ENCODE peak calls at places on chromosome 12, in nine cellular contexts. One of them, this sample, is unnamed.

GRCh38 chr12:57153420-57153997 is 6.1 kb upstream of the LRP1-AS start:
- DNase-seq in foreskin fibroblast: no peak
- DNase-seq in HepG2: no peak
- DNase-seq in K562: no peak
- DNase-seq in effector memory CD4-positive, alpha-beta T cell: no peak
- DNase-seq in stimulated activated CD4-positive, alpha-beta T cell treated with anti-CD3 and anti-CD28 coated beads, Interleukin-12 subunit alpha, Interleukin-12 subunit beta, amount 100 ng/mL, for 4 hours: no peak
- DNase-seq in central memory CD4-positive, alpha-beta T cell: no peak
- DNase-seq in GM04504: no peak
- DNase-seq in NCI-H2171: no peak
- DNase-seq in this sample: no peak

GRCh38 chr12:72272731-72273498 is 745 bp downstream of the TRHDE start:
- DNase-seq in HepG2: no peak
- DNase-seq in K562: no peak
- DNase-seq in NCI-H2171: no peak
- DNase-seq in GM04504: no peak
- DNase-seq in foreskin fibroblast: peak
- DNase-seq in effector memory CD4-positive, alpha-beta T cell: no peak
- DNase-seq in stimulated activated CD4-positive, alpha-beta T cell treated with anti-CD3 and anti-CD28 coated beads, Interleukin-12 subunit alpha, Interleukin-12 subunit beta, amount 100 ng/mL, for 4 hours: no peak
- DNase-seq in central memory CD4-positive, alpha-beta T cell: no peak
- DNase-seq in this sample: no peak

GRCh38 chr12:65125247-65125646 is 4.1 kb upstream of the WIF1 start:
- DNase-seq in K562: no peak
- DNase-seq in stimulated activated CD4-positive, alpha-beta T cell treated with anti-CD3 and anti-CD28 coated beads, Interleukin-12 subunit alpha, Interleukin-12 subunit beta, amount 100 ng/mL, for 4 hours: no peak
- DNase-seq in NCI-H2171: no peak
- DNase-seq in HepG2: no peak
- DNase-seq in GM04504: no peak
- DNase-seq in foreskin fibroblast: no peak
- DNase-seq in central memory CD4-positive, alpha-beta T cell: no peak
- DNase-seq in effector memory CD4-positive, alpha-beta T cell: no peak
- DNase-seq in this sample: no peak

GRCh38 chr12:1918081-1918874 is at the start of gene CACNA2D4:
- DNase-seq in central memory CD4-positive, alpha-beta T cell: no peak
- DNase-seq in foreskin fibroblast: no peak
- DNase-seq in stimulated activated CD4-positive, alpha-beta T cell treated with anti-CD3 and anti-CD28 coated beads, Interleukin-12 subunit alpha, Interleukin-12 subunit beta, amount 100 ng/mL, for 4 hours: no peak
- DNase-seq in K562: peak
- DNase-seq in NCI-H2171: no peak
- DNase-seq in effector memory CD4-positive, alpha-beta T cell: no peak
- DNase-seq in GM04504: no peak
- DNase-seq in HepG2: no peak
- DNase-seq in this sample: no peak

GRCh38 chr12:115166698-115167315 is 482.8 kb upstream of the TBX3 start:
- DNase-seq in HepG2: peak
- DNase-seq in GM04504: no peak
- DNase-seq in NCI-H2171: no peak
- DNase-seq in effector memory CD4-positive, alpha-beta T cell: no peak
- DNase-seq in stimulated activated CD4-positive, alpha-beta T cell treated with anti-CD3 and anti-CD28 coated beads, Interleukin-12 subunit alpha, Interleukin-12 subunit beta, amount 100 ng/mL, for 4 hours: no peak
- DNase-seq in central memory CD4-positive, alpha-beta T cell: no peak
- DNase-seq in K562: no peak
- DNase-seq in foreskin fibroblast: peak
- DNase-seq in this sample: no peak

GRCh38 chr12:19800884-19801283 is 361.6 kb downstream of the AEBP2 start:
- DNase-seq in HepG2: no peak
- DNase-seq in central memory CD4-positive, alpha-beta T cell: no peak
- DNase-seq in effector memory CD4-positive, alpha-beta T cell: no peak
- DNase-seq in K562: no peak
- DNase-seq in stimulated activated CD4-positive, alpha-beta T cell treated with anti-CD3 and anti-CD28 coated beads, Interleukin-12 subunit alpha, Interleukin-12 subunit beta, amount 100 ng/mL, for 4 hours: no peak
- DNase-seq in NCI-H2171: no peak
- DNase-seq in GM04504: no peak
- DNase-seq in foreskin fibroblast: no peak
- DNase-seq in this sample: no peak

GRCh38 chr12:18749381-18749957 is 11.6 kb downstream of the CAPZA3 start:
- DNase-seq in foreskin fibroblast: peak
- DNase-seq in HepG2: no peak
- DNase-seq in NCI-H2171: no peak
- DNase-seq in K562: no peak
- DNase-seq in GM04504: peak
- DNase-seq in effector memory CD4-positive, alpha-beta T cell: no peak
- DNase-seq in stimulated activated CD4-positive, alpha-beta T cell treated with anti-CD3 and anti-CD28 coated beads, Interleukin-12 subunit alpha, Interleukin-12 subunit beta, amount 100 ng/mL, for 4 hours: no peak
- DNase-seq in central memory CD4-positive, alpha-beta T cell: no peak
- DNase-seq in this sample: no peak

GRCh38 chr12:6083606-6084005 is 40.9 kb downstream of the VWF start:
- DNase-seq in NCI-H2171: no peak
- DNase-seq in GM04504: no peak
- DNase-seq in stimulated activated CD4-positive, alpha-beta T cell treated with anti-CD3 and anti-CD28 coated beads, Interleukin-12 subunit alpha, Interleukin-12 subunit beta, amount 100 ng/mL, for 4 hours: no peak
- DNase-seq in foreskin fibroblast: peak
- DNase-seq in central memory CD4-positive, alpha-beta T cell: no peak
- DNase-seq in K562: no peak
- DNase-seq in effector memory CD4-positive, alpha-beta T cell: no peak
- DNase-seq in HepG2: no peak
- DNase-seq in this sample: no peak

GRCh38 chr12:14264316-14264715 is 101.2 kb upstream of the ATF7IP start:
- DNase-seq in central memory CD4-positive, alpha-beta T cell: no peak
- DNase-seq in GM04504: no peak
- DNase-seq in effector memory CD4-positive, alpha-beta T cell: no peak
- DNase-seq in stimulated activated CD4-positive, alpha-beta T cell treated with anti-CD3 and anti-CD28 coated beads, Interleukin-12 subunit alpha, Interleukin-12 subunit beta, amount 100 ng/mL, for 4 hours: no peak
- DNase-seq in K562: no peak
- DNase-seq in HepG2: no peak
- DNase-seq in NCI-H2171: no peak
- DNase-seq in foreskin fibroblast: peak
- DNase-seq in this sample: no peak

GRCh38 chr12:104648746-104649145 is 192.0 kb downstream of the CHST11 start:
- DNase-seq in HepG2: no peak
- DNase-seq in central memory CD4-positive, alpha-beta T cell: no peak
- DNase-seq in effector memory CD4-positive, alpha-beta T cell: no peak
- DNase-seq in stimulated activated CD4-positive, alpha-beta T cell treated with anti-CD3 and anti-CD28 coated beads, Interleukin-12 subunit alpha, Interleukin-12 subunit beta, amount 100 ng/mL, for 4 hours: no peak
- DNase-seq in NCI-H2171: no peak
- DNase-seq in GM04504: no peak
- DNase-seq in K562: no peak
- DNase-seq in foreskin fibroblast: no peak
- DNase-seq in this sample: no peak